ENCODE peak calls at places on chromosome 2, in eight cellular contexts. Z is NCI-H1105; Y is activated CD4-positive, alpha-beta T cell treated with anti-CD3 and anti-CD28 coated beads, Interleukin-2, amount 50 U/mL, for 1 hour; D is A673; B is HFF-Myc; S is erythroblast; J is activated T-helper 1 cell treated with anti-CD3 and anti-CD28 coated beads, Interleukin-12 subunit alpha, Interleukin-12 subunit beta, Interleukin-2, Interleukin-4 antibody, amounts not matched to agents 30 ng/mL and 10 ng/mL and 1 ng/mL, durations not matched to agents 14 hours and 24 hours and 36 hours; V is central memory CD4-positive, alpha-beta T cell. L is an unnamed sample.

GRCh38 chr2:9057939-9058761 is 54.7 kb upstream of the MBOAT2 start:
- DNase-seq in Z (no peak), Y (no peak), D (no peak), B (peak; percentile 31), S (peak; percentile 14), J (no peak), V (no peak), L (no peak)

GRCh38 chr2:147026664-147027278 is 818.1 kb upstream of the ACVR2A start:
- DNase-seq in Z (no peak), Y (no peak), D (no peak), B (no peak), S (no peak), J (no peak), V (no peak), L (no peak)

GRCh38 chr2:218329826-218330651 is 26.6 kb upstream of the CATIP start:
- DNase-seq in Z (no peak), Y (no peak), D (no peak), B (no peak), S (no peak), J (no peak), V (no peak), L (no peak)

GRCh38 chr2:127012868-127013267 is 94.1 kb downstream of the BIN1 start:
- DNase-seq in Z (no peak), Y (no peak), D (no peak), B (no peak), S (no peak), J (no peak), V (no peak), L (no peak)

GRCh38 chr2:9984217-9984739 is 32.8 kb downstream of the GRHL1 start:
- DNase-seq in Z (no peak), Y (no peak), D (peak; percentile 71), B (no peak), S (peak; percentile 57), J (peak; percentile 14), V (peak; percentile 51), L (no peak)

GRCh38 chr2:768484-768883 is 91.3 kb upstream of the TMEM18 start:
- DNase-seq in Z (no peak), Y (no peak), D (peak; percentile 38), B (no peak), S (no peak), J (no peak), V (no peak), L (no peak)

GRCh38 chr2:97714950-97715652 is 1.7 kb downstream of the ZAP70 start:
- DNase-seq in Z (no peak), Y (no peak), D (no peak), B (no peak), S (no peak), J (no peak), V (no peak), L (peak; percentile 34)

GRCh38 chr2:223888251-223888650 is 50.9 kb upstream of the AP1S3 start:
- DNase-seq in Z (no peak), Y (no peak), D (no peak), B (no peak), S (no peak), J (no peak), V (no peak), L (no peak)

GRCh38 chr2:97743913-97744312 is 30.5 kb downstream of the ZAP70 start:
- DNase-seq in Z (no peak), Y (no peak), D (no peak), B (no peak), S (no peak), J (no peak), V (no peak), L (no peak)

GRCh38 chr2:84647267-84647666 is 131.0 kb downstream of the DNAH6 start:
- DNase-seq in Z (no peak), Y (no peak), D (no peak), B (no peak), S (no peak), J (no peak), V (no peak), L (no peak)

GRCh38 chr2:36352024-36352398 is 3.6 kb upstream of the CRIM1 start:
- DNase-seq in Z (no peak), Y (no peak), D (peak; percentile 70), B (no peak), S (peak; percentile 58), J (no peak), V (peak; percentile 27), L (no peak)

GRCh38 chr2:95041060-95041823 is 15.7 kb downstream of the MAL start:
- DNase-seq in Z (no peak), Y (no peak), D (no peak), B (no peak), S (no peak), J (no peak), V (no peak), L (no peak)

GRCh38 chr2:151410485-151410833 is 757 bp downstream of the RIF1 start:
- DNase-seq in Z (peak; percentile 29), Y (peak; percentile 40), D (peak; percentile 59), B (no peak), S (peak; percentile 70), J (peak; percentile 11), V (peak; percentile 40), L (no peak)

GRCh38 chr2:48356701-48357322 is 173.1 kb upstream of the STON1 start:
- DNase-seq in Z (no peak), Y (no peak), D (peak; percentile 68), B (peak; percentile 43), S (peak; percentile 73), J (peak; percentile 9), V (peak; percentile 71), L (no peak)

L was measured in activated naive CD8-positive, alpha-beta T cell treated with anti-CD3 and anti-CD28 coated beads, Interleukin-2, amount 10 ng/mL, durations not matched to agents 7 days and 5 days.